ENCODE peak calls at places on chromosomes 3 and 15, in seven cellular contexts. G is endothelial cell of umbilical vein, Q is A549, A is sigmoid colon, M is tibial nerve, D is NB4, P is HepG2. Y is an unnamed sample.
A peak's percentile ranks its signal among the peaks of the same experiment; 100 is the strongest.

GRCh38 chr3:31356941-31357340 is 175.8 kb upstream of the STT3B start:
- DNase-seq in G (no peak), Q (peak; percentile 30), A (peak; percentile 60), M (no peak), D (peak; percentile 41), P (no peak), Y (peak; percentile 9)

GRCh38 chr3:32109256-32109655 is 2.8 kb downstream of the GPD1L start:
- DNase-seq in G (peak; percentile 28), Q (no peak), A (peak; percentile 98), M (peak; percentile 82), D (no peak), P (no peak), Y (peak; percentile 100)

GRCh38 chr3:76949033-76949432 is 90.9 kb upstream of the ROBO2 start:
- DNase-seq in G (no peak), Q (no peak), A (no peak), M (no peak), D (no peak), P (no peak), Y (no peak)

GRCh38 chr3:4356642-4357041 is 53.5 kb downstream of the SETMAR start:
- DNase-seq in G (no peak), Q (no peak), A (no peak), M (no peak), D (no peak), P (no peak), Y (peak; percentile 28)

GRCh38 chr3:111548060-111548459 is 6.1 kb downstream of the CD96 start:
- DNase-seq in G (no peak), Q (no peak), A (no peak), M (no peak), D (peak; percentile 9), P (no peak), Y (no peak)

GRCh38 chr3:123840961-123841360 is 43.2 kb downstream of the MYLK start:
- DNase-seq in G (no peak), Q (no peak), A (no peak), M (no peak), D (no peak), P (no peak), Y (no peak)

GRCh38 chr15:98077186-98077585 is 116.7 kb downstream of the ARRDC4 start:
- DNase-seq in G (no peak), Q (no peak), A (no peak), M (peak; percentile 38), D (no peak), P (no peak), Y (no peak)

GRCh38 chr15:70669966-70670658 is 93.2 kb downstream of the UACA start:
- DNase-seq in G (no peak), Q (no peak), A (no peak), M (no peak), D (no peak), P (peak; percentile 12), Y (peak; percentile 54)

GRCh38 chr3:52249683-52250082 is 4.1 kb downstream of the PPM1M start:
- DNase-seq in G (no peak), Q (no peak), A (no peak), M (no peak), D (no peak), P (no peak), Y (no peak)

GRCh38 chr15:85407421-85408269 is 27.2 kb downstream of the AKAP13 start:
- DNase-seq in G (peak; percentile 92), Q (peak; percentile 75), A (no peak), M (no peak), D (peak; percentile 30), P (peak; percentile 39), Y (peak; percentile 4)

GRCh38 chr3:184636774-184637316 is 75.0 kb downstream of the MAGEF1 start:
- DNase-seq in G (no peak), Q (peak; percentile 24), A (no peak), M (no peak), D (peak; percentile 85), P (no peak), Y (peak; percentile 8)

GRCh38 chr15:99961011-99961441 is 227.8 kb upstream of the LYSMD4 start:
- DNase-seq in G (no peak), Q (peak; percentile 34), A (peak; percentile 39), M (no peak), D (peak; percentile 39), P (no peak), Y (no peak)

GRCh38 chr3:57066471-57066870 is 6.0 kb downstream of the SPATA12 start:
- DNase-seq in G (no peak), Q (no peak), A (no peak), M (no peak), D (no peak), P (no peak), Y (no peak)

GRCh38 chr3:46887980-46888494 is 10.5 kb downstream of the PTH1R start:
- DNase-seq in G (no peak), Q (no peak), A (no peak), M (no peak), D (no peak), P (no peak), Y (no peak)

GRCh38 chr15:67931861-67932260 is 92.0 kb upstream of the RNU6-1 start:
- DNase-seq in G (no peak), Q (peak; percentile 57), A (no peak), M (no peak), D (no peak), P (no peak), Y (peak; percentile 64)

GRCh38 chr3:62873672-62874397 is 1.4 kb downstream of the CADPS start:
- DNase-seq in G (no peak), Q (peak; percentile 13), A (no peak), M (no peak), D (peak; percentile 3), P (no peak), Y (peak; percentile 37)

GRCh38 chr3:196412704-196413103 is 19.5 kb downstream of the UBXN7 start:
- DNase-seq in G (no peak), Q (no peak), A (no peak), M (no peak), D (no peak), P (no peak), Y (no peak)

GRCh38 chr3:189718215-189718614 is 87.0 kb downstream of the TP63 start:
- DNase-seq in G (no peak), Q (no peak), A (no peak), M (no peak), D (peak; percentile 0), P (no peak), Y (no peak)

GRCh38 chr3:172853911-172854648 is 103.6 kb downstream of the ECT2 start:
- DNase-seq in G (no peak), Q (no peak), A (no peak), M (no peak), D (no peak), P (no peak), Y (no peak)

GRCh38 chr3:49930922-49931321 is 1.3 kb upstream of the MON1A start:
- DNase-seq in G (no peak), Q (peak; percentile 37), A (no peak), M (no peak), D (peak; percentile 51), P (peak; percentile 61), Y (peak; percentile 88)

GRCh38 chr3:172685331-172686214 is 25.3 kb downstream of the NCEH1 start:
- DNase-seq in G (no peak), Q (no peak), A (no peak), M (no peak), D (no peak), P (no peak), Y (no peak)

GRCh38 chr3:50260027-50260941 is 8.7 kb upstream of the SEMA3B start:
- DNase-seq in G (peak; percentile 93), Q (peak; percentile 85), A (peak; percentile 97), M (peak; percentile 93), D (peak; percentile 86), P (peak; percentile 91), Y (peak; percentile 94)

GRCh38 chr3:73787620-73788019 is 162.9 kb upstream of the PDZRN3 start:
- DNase-seq in G (no peak), Q (no peak), A (no peak), M (no peak), D (no peak), P (no peak), Y (no peak)

GRCh38 chr3:45506751-45507391 is 87.7 kb upstream of the LIMD1 start:
- DNase-seq in G (no peak), Q (no peak), A (no peak), M (no peak), D (no peak), P (peak; percentile 18), Y (no peak)

GRCh38 chr3:129039271-129040038 is 21.1 kb upstream of the GP9 start:
- DNase-seq in G (no peak), Q (no peak), A (peak; percentile 62), M (no peak), D (no peak), P (no peak), Y (peak; percentile 45)

GRCh38 chr3:12440927-12441326 is 43.4 kb upstream of the TSEN2 start:
- DNase-seq in G (no peak), Q (no peak), A (peak; percentile 77), M (no peak), D (no peak), P (no peak), Y (peak; percentile 10)

GRCh38 chr15:71346464-71346863 is 231.2 kb downstream of the THSD4 start:
- DNase-seq in G (no peak), Q (no peak), A (no peak), M (no peak), D (no peak), P (no peak), Y (no peak)

DNA sequence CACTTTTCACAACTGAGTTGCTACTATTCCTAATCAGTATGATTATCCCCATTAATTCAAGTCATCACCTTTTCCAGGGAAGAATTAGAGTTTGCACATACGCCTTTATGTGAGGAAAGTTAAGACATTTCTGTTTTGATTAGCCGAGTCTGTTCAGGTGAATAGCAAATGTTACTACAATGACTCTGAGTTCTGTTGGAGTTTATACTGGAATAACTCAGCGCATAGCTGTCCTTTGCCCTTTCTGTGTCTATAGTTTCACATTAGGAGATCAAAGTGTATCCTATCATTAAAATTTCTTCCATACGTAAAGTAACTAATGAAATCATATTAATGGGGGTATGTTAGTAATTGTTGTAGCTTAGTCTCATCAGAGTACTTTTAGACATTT is 4.9 kb downstream of the RAB8B start:
- DNase-seq in G (no peak), Q (no peak), A (no peak), M (no peak), D (no peak), P (no peak), Y (no peak)
- TF ChIP-seq POLR2A in G (no peak), Q (no peak), A (no peak), M (no peak), D (no peak), P (no peak), Y (no peak)

GRCh38 chr15:58748787-58749531 is 548 bp downstream of the ADAM10 start:
- DNase-seq in G (peak; percentile 56), Q (peak; percentile 52), A (peak; percentile 75), M (no peak), D (peak; percentile 63), P (peak; percentile 39), Y (peak; percentile 56)
- H3K4me3 ChIP-seq in G (peak overlapping the region; percentile 92), Q (peak overlapping the region; percentile 91), A (peak overlapping the region; percentile 96), M (peak overlapping the region; percentile 90), D (peak overlapping the region; percentile 66), P (peak overlapping the region; percentile 95), Y (peak overlapping the region; percentile 85)

GRCh38 chr3:183306798-183307671 is 54.0 kb downstream of the B3GNT5 start:
- DNase-seq in G (no peak), Q (peak; percentile 50), A (peak; percentile 81), M (peak; percentile 33), D (peak; percentile 89), P (no peak), Y (peak; percentile 29)
- TF ChIP-seq POLR2A in G (no peak), Q (no peak), A (no peak), M (no peak), D (no peak), P (no peak), Y (no peak)

GRCh38 chr15:83205725-83206324 is 1.8 kb downstream of the HDGFL3 start:
- DNase-seq in G (peak; percentile 97), Q (no peak), A (no peak), M (no peak), D (no peak), P (no peak), Y (no peak)
- H3K4me3 ChIP-seq in G (peak overlapping the region; percentile 93), Q (peak overlapping the region; percentile 82), A (peak overlapping the region; percentile 92), M (peak overlapping the region; percentile 71), D (no peak overlapping the region), P (no peak overlapping the region), Y (peak overlapping the region; percentile 96)